ENCODE peak calls at places on chromosomes 7 and 10, in eight cellular contexts. One of them, this sample, is unnamed. For H3K27me3 and H3K4me1, the result is how much of the 10 kb centered on the place peaks cover.

GRCh38 chr10:30534465-30535144 is 94.9 kb downstream of the LYZL2 start:
- DNase-seq in H1: peak
- DNase-seq in SK-N-SH: peak
- DNase-seq in transverse colon: peak
- DNase-seq in suprapubic skin: peak
- DNase-seq in GM12878: no peak
- DNase-seq in tibial nerve: peak
- DNase-seq in ovary: peak
- DNase-seq in this sample: peak

GRCh38 chr7:124009321-124009720 is 23.5 kb downstream of the TMEM229A start:
- DNase-seq in H1: no peak
- DNase-seq in SK-N-SH: no peak
- DNase-seq in transverse colon: no peak
- DNase-seq in suprapubic skin: no peak
- DNase-seq in GM12878: peak
- DNase-seq in tibial nerve: no peak
- DNase-seq in ovary: no peak
- DNase-seq in this sample: no peak

GRCh38 chr7:78530351-78530750 is 731.8 kb downstream of the PHTF2 start:
- DNase-seq in H1: no peak
- DNase-seq in SK-N-SH: no peak
- DNase-seq in transverse colon: no peak
- DNase-seq in suprapubic skin: no peak
- DNase-seq in GM12878: no peak
- DNase-seq in tibial nerve: no peak
- DNase-seq in ovary: no peak
- DNase-seq in this sample: no peak

GRCh38 chr10:77461636-77462296 is 175.8 kb downstream of the KCNMA1 start:
- DNase-seq in H1: no peak
- DNase-seq in SK-N-SH: no peak
- DNase-seq in transverse colon: no peak
- DNase-seq in suprapubic skin: no peak
- DNase-seq in GM12878: no peak
- DNase-seq in tibial nerve: no peak
- DNase-seq in ovary: no peak
- DNase-seq in this sample: no peak

GRCh38 chr7:129453510-129454248 is 19.4 kb downstream of the STRIP2 start:
- DNase-seq in H1: no peak
- DNase-seq in SK-N-SH: no peak
- DNase-seq in transverse colon: no peak
- DNase-seq in suprapubic skin: no peak
- DNase-seq in GM12878: no peak
- DNase-seq in tibial nerve: no peak
- DNase-seq in ovary: no peak
- DNase-seq in this sample: no peak

GRCh38 chr7:104327963-104328307 is 468 bp upstream of the LHFPL3 start:
- DNase-seq in H1: no peak
- DNase-seq in SK-N-SH: no peak
- DNase-seq in transverse colon: no peak
- DNase-seq in suprapubic skin: no peak
- DNase-seq in GM12878: no peak
- DNase-seq in tibial nerve: no peak
- DNase-seq in ovary: no peak
- DNase-seq in this sample: no peak

GRCh38 chr7:99563650-99564049 is 5.2 kb downstream of the ZNF655 start:
- DNase-seq in H1: no peak
- DNase-seq in SK-N-SH: no peak
- DNase-seq in transverse colon: no peak
- DNase-seq in suprapubic skin: no peak
- DNase-seq in GM12878: no peak
- DNase-seq in tibial nerve: no peak
- DNase-seq in ovary: no peak
- DNase-seq in this sample: no peak

GRCh38 chr10:11639346-11639745 is 27.9 kb upstream of the USP6NL start:
- DNase-seq in H1: no peak
- DNase-seq in SK-N-SH: no peak
- DNase-seq in transverse colon: no peak
- DNase-seq in suprapubic skin: no peak
- DNase-seq in GM12878: no peak
- DNase-seq in tibial nerve: no peak
- DNase-seq in ovary: no peak
- DNase-seq in this sample: no peak

GRCh38 chr10:112959207-112959838 is 9.3 kb downstream of the TCF7L2 start:
- DNase-seq in H1: no peak
- DNase-seq in SK-N-SH: no peak
- DNase-seq in transverse colon: no peak
- DNase-seq in suprapubic skin: no peak
- DNase-seq in GM12878: no peak
- DNase-seq in tibial nerve: no peak
- DNase-seq in ovary: no peak
- DNase-seq in this sample: no peak

GRCh38 chr7:79653136-79653631 is 199.7 kb upstream of the MAGI2 start:
- DNase-seq in H1: no peak
- DNase-seq in SK-N-SH: no peak
- DNase-seq in transverse colon: no peak
- DNase-seq in suprapubic skin: no peak
- DNase-seq in GM12878: no peak
- DNase-seq in tibial nerve: no peak
- DNase-seq in ovary: no peak
- DNase-seq in this sample: no peak

GRCh38 chr10:92075829-92076228 is 152.3 kb downstream of the BTAF1 start:
- DNase-seq in H1: no peak
- DNase-seq in SK-N-SH: no peak
- DNase-seq in transverse colon: no peak
- DNase-seq in suprapubic skin: no peak
- DNase-seq in GM12878: no peak
- DNase-seq in tibial nerve: no peak
- DNase-seq in ovary: no peak
- DNase-seq in this sample: no peak

GRCh38 chr10:8919291-8919690 is 864.8 kb downstream of the GATA3 start:
- DNase-seq in H1: no peak
- DNase-seq in SK-N-SH: no peak
- DNase-seq in transverse colon: no peak
- DNase-seq in suprapubic skin: no peak
- DNase-seq in GM12878: no peak
- DNase-seq in tibial nerve: no peak
- DNase-seq in ovary: no peak
- DNase-seq in this sample: no peak

GRCh38 chr10:95273393-95274312 is 17.1 kb downstream of the PDLIM1 start:
- DNase-seq in H1: peak
- DNase-seq in SK-N-SH: no peak
- DNase-seq in transverse colon: peak
- DNase-seq in suprapubic skin: peak
- DNase-seq in GM12878: no peak
- DNase-seq in tibial nerve: peak
- DNase-seq in ovary: no peak
- DNase-seq in this sample: no peak

GRCh38 chr7:17633099-17633498 is 307.2 kb downstream of the SNX13 start:
- DNase-seq in H1: no peak
- DNase-seq in SK-N-SH: no peak
- DNase-seq in transverse colon: no peak
- DNase-seq in suprapubic skin: no peak
- DNase-seq in GM12878: no peak
- DNase-seq in tibial nerve: no peak
- DNase-seq in ovary: no peak
- DNase-seq in this sample: no peak

GRCh38 chr10:117936136-117936535 is 110.6 kb downstream of the RAB11FIP2 start:
- DNase-seq in H1: no peak
- DNase-seq in SK-N-SH: no peak
- DNase-seq in transverse colon: no peak
- DNase-seq in suprapubic skin: no peak
- DNase-seq in GM12878: no peak
- DNase-seq in tibial nerve: no peak
- DNase-seq in ovary: no peak
- DNase-seq in this sample: no peak

GRCh38 chr7:155352076-155352752 is 54.5 kb downstream of the INSIG1 start:
- DNase-seq in H1: no peak
- DNase-seq in SK-N-SH: no peak
- DNase-seq in transverse colon: no peak
- DNase-seq in suprapubic skin: peak
- DNase-seq in GM12878: no peak
- DNase-seq in tibial nerve: no peak
- DNase-seq in ovary: no peak
- DNase-seq in this sample: no peak

GRCh38 chr10:86824151-86824550 is 67.7 kb downstream of the BMPR1A start:
- DNase-seq in H1: no peak
- DNase-seq in SK-N-SH: no peak
- DNase-seq in transverse colon: no peak
- DNase-seq in suprapubic skin: no peak
- DNase-seq in GM12878: no peak
- DNase-seq in tibial nerve: no peak
- DNase-seq in ovary: no peak
- DNase-seq in this sample: no peak

DNA sequence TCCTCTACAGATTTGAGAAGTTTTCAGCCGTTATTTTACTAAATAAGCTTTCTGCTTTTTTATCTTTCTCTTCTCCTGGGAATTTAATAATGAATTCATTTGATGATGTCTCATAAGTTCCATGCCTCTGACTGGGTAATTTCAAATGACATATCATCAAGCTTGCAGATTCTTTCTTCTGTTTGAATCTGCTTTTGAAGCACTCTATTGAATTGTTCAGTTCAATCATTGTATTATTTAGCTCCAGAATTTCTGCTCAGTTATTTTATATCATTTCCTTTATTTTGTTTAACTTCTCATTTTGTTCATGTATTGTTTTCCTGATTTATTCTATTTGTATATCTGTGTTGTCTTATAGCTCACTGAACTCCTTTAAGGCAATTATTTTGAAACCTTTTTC is 196.9 kb upstream of the CNTNAP2 start:
- DNase-seq in H1: no peak
- DNase-seq in SK-N-SH: no peak
- DNase-seq in transverse colon: no peak
- DNase-seq in suprapubic skin: no peak
- DNase-seq in GM12878: no peak
- DNase-seq in tibial nerve: no peak
- DNase-seq in ovary: no peak
- DNase-seq in this sample: no peak
- H3K27me3 ChIP-seq in H1: under half
- H3K27me3 ChIP-seq in SK-N-SH: under half
- H3K27me3 ChIP-seq in transverse colon: under half
- H3K27me3 ChIP-seq in suprapubic skin: under half
- H3K27me3 ChIP-seq in GM12878: under half
- H3K27me3 ChIP-seq in tibial nerve: under half
- H3K27me3 ChIP-seq in ovary: under half
- H3K27me3 ChIP-seq in this sample: under half

GRCh38 chr10:69382382-69383117 is 34.2 kb downstream of the TACR2 start:
- DNase-seq in H1: no peak
- DNase-seq in SK-N-SH: no peak
- DNase-seq in transverse colon: no peak
- DNase-seq in suprapubic skin: no peak
- DNase-seq in GM12878: no peak
- DNase-seq in tibial nerve: no peak
- DNase-seq in ovary: no peak
- DNase-seq in this sample: no peak
- TF ChIP-seq EP300 in H1: no peak
- TF ChIP-seq EP300 in SK-N-SH: no peak
- TF ChIP-seq EP300 in transverse colon: no peak
- TF ChIP-seq EP300 in suprapubic skin: no peak
- TF ChIP-seq EP300 in GM12878: no peak
- TF ChIP-seq EP300 in tibial nerve: no peak
- TF ChIP-seq EP300 in ovary: no peak
- TF ChIP-seq EP300 in this sample: no peak

DNA sequence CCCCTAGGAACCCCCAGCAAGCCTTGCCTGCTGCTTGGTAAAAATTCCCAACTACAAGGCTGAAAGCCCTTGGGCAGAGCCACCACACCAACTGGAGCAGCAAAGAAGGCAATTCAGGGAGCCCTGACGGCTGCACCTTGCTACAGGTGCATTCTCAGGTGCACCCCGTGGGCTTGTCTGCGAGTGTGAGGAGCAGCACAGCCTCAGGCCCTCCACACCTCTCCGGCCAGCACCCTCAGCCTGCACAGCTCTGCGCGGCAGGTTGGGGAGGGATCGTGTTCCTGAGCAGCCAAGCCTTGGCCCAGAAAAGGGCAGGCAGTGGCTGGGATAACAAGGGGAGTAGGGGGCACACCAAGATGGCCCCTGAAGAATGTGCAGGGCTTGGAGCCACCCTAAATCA is 104.1 kb downstream of the FAM53B start:
- DNase-seq in H1: no peak
- DNase-seq in SK-N-SH: no peak
- DNase-seq in transverse colon: no peak
- DNase-seq in suprapubic skin: no peak
- DNase-seq in GM12878: no peak
- DNase-seq in tibial nerve: no peak
- DNase-seq in ovary: no peak
- DNase-seq in this sample: no peak
- H3K4me1 ChIP-seq in H1: under half
- H3K4me1 ChIP-seq in SK-N-SH: under half
- H3K4me1 ChIP-seq in transverse colon: under half
- H3K4me1 ChIP-seq in suprapubic skin: half or more
- H3K4me1 ChIP-seq in GM12878: under half
- H3K4me1 ChIP-seq in tibial nerve: half or more
- H3K4me1 ChIP-seq in ovary: under half
- H3K4me1 ChIP-seq in this sample: half or more

GRCh38 chr10:28807760-28808613 is 130.7 kb downstream of the BAMBI start:
- DNase-seq in H1: no peak
- DNase-seq in SK-N-SH: peak
- DNase-seq in transverse colon: no peak
- DNase-seq in suprapubic skin: no peak
- DNase-seq in GM12878: no peak
- DNase-seq in tibial nerve: no peak
- DNase-seq in ovary: no peak
- DNase-seq in this sample: no peak

GRCh38 chr10:28810062-28810870 is 132.9 kb downstream of the BAMBI start:
- DNase-seq in H1: peak
- DNase-seq in SK-N-SH: no peak
- DNase-seq in transverse colon: no peak
- DNase-seq in suprapubic skin: no peak
- DNase-seq in GM12878: no peak
- DNase-seq in tibial nerve: no peak
- DNase-seq in ovary: no peak
- DNase-seq in this sample: no peak

GRCh38 chr10:28806481-28806880 is 129.2 kb downstream of the BAMBI start:
- DNase-seq in H1: no peak
- DNase-seq in SK-N-SH: no peak
- DNase-seq in transverse colon: no peak
- DNase-seq in suprapubic skin: no peak
- DNase-seq in GM12878: no peak
- DNase-seq in tibial nerve: no peak
- DNase-seq in ovary: peak
- DNase-seq in this sample: no peak

GRCh38 chr10:28806951-28807759 is 129.8 kb downstream of the BAMBI start:
- DNase-seq in H1: no peak
- DNase-seq in SK-N-SH: no peak
- DNase-seq in transverse colon: no peak
- DNase-seq in suprapubic skin: no peak
- DNase-seq in GM12878: no peak
- DNase-seq in tibial nerve: no peak
- DNase-seq in ovary: no peak
- DNase-seq in this sample: no peak

DNA sequence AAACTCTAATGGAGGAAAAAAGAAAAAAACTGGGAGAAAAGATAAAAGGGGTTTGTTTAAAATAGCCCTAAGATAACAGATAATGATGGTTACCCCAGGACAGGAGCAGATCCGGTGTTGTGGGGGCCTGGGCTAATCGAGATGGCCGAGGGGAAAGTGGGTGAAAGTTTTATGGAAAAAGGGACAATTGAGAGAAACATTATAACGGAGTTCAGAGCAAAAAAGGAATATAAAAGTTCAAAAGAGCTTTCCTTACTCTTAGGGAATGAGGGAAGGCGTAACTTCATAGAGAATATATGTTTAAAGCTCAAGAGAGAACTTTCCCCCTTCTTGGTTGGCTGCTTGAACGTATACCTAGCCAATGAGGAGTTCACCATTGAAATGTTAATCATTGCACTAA is 131.4 kb downstream of the BAMBI start:
- DNase-seq in H1: no peak
- DNase-seq in SK-N-SH: no peak
- DNase-seq in transverse colon: no peak
- DNase-seq in suprapubic skin: no peak
- DNase-seq in GM12878: no peak
- DNase-seq in tibial nerve: no peak
- DNase-seq in ovary: no peak
- DNase-seq in this sample: no peak
- H3K27me3 ChIP-seq in H1: under half
- H3K27me3 ChIP-seq in SK-N-SH: under half
- H3K27me3 ChIP-seq in transverse colon: under half
- H3K27me3 ChIP-seq in suprapubic skin: under half
- H3K27me3 ChIP-seq in GM12878: under half
- H3K27me3 ChIP-seq in tibial nerve: under half
- H3K27me3 ChIP-seq in ovary: under half
- H3K27me3 ChIP-seq in this sample: under half